ENCODE peak calls at places on chromosomes 12 and 14, in five cellular contexts. E is A172; Z is cardiac fibroblast; F is sciatic nerve; D is CD8-positive, alpha-beta T cell. T is an unnamed sample.

GRCh38 chr12:1083086-1083887 is 92.3 kb downstream of the ERC1 start:
- DNase-seq in Z (peak), F (no peak), E (no peak), D (no peak), T (no peak)

GRCh38 chr12:14111230-14111865 is 129.9 kb upstream of the GRIN2B start:
- DNase-seq in D (no peak), E (no peak), F (no peak), Z (no peak), T (no peak)

GRCh38 chr12:16807731-16808130 is 201.8 kb upstream of the LMO3 start:
- DNase-seq in D (no peak), F (no peak), Z (no peak), E (no peak), T (no peak)

GRCh38 chr12:131941987-131942341 is 7.8 kb upstream of the EP400 start:
- DNase-seq in D (no peak), F (no peak), E (no peak), Z (no peak), T (peak)

GRCh38 chr12:72747460-72747859 is 475.3 kb downstream of the TRHDE start:
- DNase-seq in F (no peak), Z (peak), D (no peak), E (peak), T (no peak)

GRCh38 chr12:116039081-116039480 is 238.4 kb downstream of the MED13L start:
- DNase-seq in D (no peak), E (no peak), Z (no peak), F (no peak), T (no peak)

GRCh38 chr12:126784328-126784921 is 1482.5 kb upstream of the TMEM132C start:
- DNase-seq in E (peak), F (no peak), Z (peak), D (no peak), T (no peak)

GRCh38 chr12:94650143-94651056 is at the start of gene TMCC3:
- DNase-seq in Z (peak), F (peak), D (no peak), E (no peak), T (peak)

GRCh38 chr12:44403185-44403584 is 472.9 kb downstream of the NELL2 start:
- DNase-seq in Z (no peak), F (no peak), D (no peak), E (no peak), T (no peak)

GRCh38 chr14:50421499-50421898 is 24.8 kb upstream of the CDKL1 start:
- DNase-seq in E (no peak), D (no peak), F (no peak), Z (no peak), T (no peak)

GRCh38 chr12:45590646-45591045 is 138.9 kb upstream of the ARID2 start:
- DNase-seq in E (no peak), F (no peak), D (no peak), Z (no peak), T (no peak)

GRCh38 chr12:91361864-91362263 is 179.2 kb upstream of the DCN start:
- DNase-seq in D (no peak), F (no peak), Z (peak), E (peak), T (no peak)

GRCh38 chr12:54201001-54201794 is 12.4 kb upstream of the SMUG1 start:
- DNase-seq in F (peak), D (peak), Z (peak), E (peak), T (peak)

GRCh38 chr12:11875414-11875935 is 195.3 kb upstream of the BCL2L14 start:
- DNase-seq in Z (no peak), E (no peak), D (no peak), F (no peak), T (no peak)

GRCh38 chr12:69502342-69503081 is 32.3 kb downstream of the FRS2 start:
- DNase-seq in F (no peak), Z (peak), D (no peak), E (peak), T (no peak)

GRCh38 chr12:8420506-8420905 is 35.3 kb upstream of the CLEC6A start:
- DNase-seq in E (no peak), D (no peak), F (no peak), Z (no peak), T (no peak)

GRCh38 chr12:106601548-106601947 is 18.7 kb downstream of the RFX4 start:
- DNase-seq in E (no peak), D (no peak), F (no peak), Z (no peak), T (no peak)

GRCh38 chr12:15996948-15997347 is 85.8 kb downstream of the DERA start:
- DNase-seq in E (no peak), Z (peak), F (no peak), D (no peak), T (no peak)